ENCODE peak calls at places on chromosomes 5 and 9, in eight cellular contexts. H, Y, R, C, U, E, I and B are unnamed samples. For H3K4me1 and H3K27me3, the result is how much of the 10 kb centered on the place peaks cover.

GRCh38 chr9:6230037-6230778 is 14.6 kb downstream of the IL33 start:
- DNase-seq in H (peak), Y (no peak), R (no peak), C (no peak), U (no peak), E (no peak), I (no peak), B (no peak)

GRCh38 chr5:159441441-159441840 is 111.2 kb upstream of the IL12B start:
- DNase-seq in H (peak), Y (no peak), R (no peak), C (no peak), U (no peak), E (peak), I (peak), B (peak)

GRCh38 chr5:40616791-40617190 is 62.9 kb upstream of the PTGER4 start:
- DNase-seq in H (no peak), Y (no peak), R (no peak), C (no peak), U (no peak), E (no peak), I (no peak), B (no peak)

GRCh38 chr9:135575995-135576631 is 14.6 kb downstream of the PAEP start:
- DNase-seq in H (no peak), Y (no peak), R (no peak), C (no peak), U (no peak), E (no peak), I (no peak), B (no peak)

GRCh38 chr9:33157960-33158359 is 9.2 kb downstream of the B4GALT1 start:
- DNase-seq in H (no peak), Y (no peak), R (no peak), C (peak), U (no peak), E (no peak), I (no peak), B (no peak)

GRCh38 chr5:107329850-107330249 is 340.9 kb downstream of the EFNA5 start:
- DNase-seq in H (no peak), Y (no peak), R (no peak), C (no peak), U (no peak), E (no peak), I (no peak), B (no peak)

GRCh38 chr9:16121593-16121992 is 568.8 kb downstream of the CCDC171 start:
- DNase-seq in H (peak), Y (no peak), R (no peak), C (no peak), U (peak), E (no peak), I (no peak), B (no peak)

GRCh38 chr5:36396640-36397039 is 94.9 kb upstream of the RANBP3L start:
- DNase-seq in H (peak), Y (no peak), R (no peak), C (no peak), U (peak), E (peak), I (no peak), B (no peak)

GRCh38 chr9:70229026-70229425 is 29.8 kb upstream of the SMC5 start:
- DNase-seq in H (no peak), Y (no peak), R (peak), C (no peak), U (no peak), E (no peak), I (no peak), B (peak)

GRCh38 chr5:38441730-38442573 is 114.5 kb downstream of the LIFR start:
- DNase-seq in H (peak), Y (peak), R (peak), C (peak), U (peak), E (peak), I (peak), B (peak)

GRCh38 chr9:126503333-126504085 is 110.2 kb upstream of the LMX1B start:
- DNase-seq in H (no peak), Y (no peak), R (no peak), C (no peak), U (no peak), E (no peak), I (no peak), B (no peak)

GRCh38 chr5:67431191-67431590 is 234.6 kb upstream of the CD180 start:
- DNase-seq in H (peak), Y (no peak), R (no peak), C (peak), U (peak), E (no peak), I (no peak), B (no peak)

GRCh38 chr5:35038891-35039290 is 8.9 kb downstream of the AGXT2 start:
- DNase-seq in H (no peak), Y (no peak), R (no peak), C (no peak), U (no peak), E (no peak), I (no peak), B (no peak)

GRCh38 chr9:94911211-94911610 is 184.7 kb downstream of the AOPEP start:
- DNase-seq in H (no peak), Y (no peak), R (no peak), C (no peak), U (no peak), E (no peak), I (no peak), B (no peak)

GRCh38 chr5:170273968-170274710 is 23.4 kb downstream of the LCP2 start:
- DNase-seq in H (peak), Y (no peak), R (no peak), C (no peak), U (no peak), E (no peak), I (no peak), B (no peak)

GRCh38 chr5:76851713-76852369 is 2.0 kb downstream of the S100Z start:
- DNase-seq in H (no peak), Y (no peak), R (no peak), C (no peak), U (no peak), E (no peak), I (peak), B (peak)

GRCh38 chr5:54249210-54250028 is 61.0 kb downstream of the ARL15 start:
- DNase-seq in H (peak), Y (no peak), R (no peak), C (no peak), U (peak), E (no peak), I (no peak), B (peak)

GRCh38 chr5:67578011-67578410 is 381.4 kb upstream of the CD180 start:
- DNase-seq in H (peak), Y (no peak), R (no peak), C (no peak), U (peak), E (no peak), I (no peak), B (no peak)

GRCh38 chr5:158487156-158487555 is 612.6 kb downstream of the EBF1 start:
- DNase-seq in H (no peak), Y (no peak), R (no peak), C (no peak), U (no peak), E (no peak), I (no peak), B (no peak)

GRCh38 chr9:129166962-129167557 is 11.0 kb downstream of the IER5L start:
- DNase-seq in H (peak), Y (peak), R (peak), C (peak), U (peak), E (peak), I (peak), B (peak)

GRCh38 chr5:32990593-32991415 is 279.7 kb downstream of the NPR3 start:
- DNase-seq in H (no peak), Y (no peak), R (no peak), C (no peak), U (no peak), E (no peak), I (no peak), B (no peak)

GRCh38 chr5:5572010-5572982 is 149.8 kb downstream of the ICE1 start:
- DNase-seq in H (no peak), Y (no peak), R (peak), C (no peak), U (no peak), E (no peak), I (peak), B (no peak)

GRCh38 chr5:167951121-167951520 is 340.3 kb upstream of the WWC1 start:
- DNase-seq in H (no peak), Y (no peak), R (no peak), C (no peak), U (no peak), E (no peak), I (no peak), B (peak)
- H3K4me1 ChIP-seq in H (under half), Y (under half), R (under half), C (under half), U (under half), E (half or more), I (half or more), B (under half)

GRCh38 chr9:14214065-14214684 is 99.8 kb downstream of the NFIB start:
- DNase-seq in H (no peak), Y (no peak), R (no peak), C (no peak), U (no peak), E (no peak), I (no peak), B (no peak)

GRCh38 chr9:14213504-14213903 is 100.4 kb downstream of the NFIB start:
- DNase-seq in H (no peak), Y (no peak), R (no peak), C (no peak), U (no peak), E (no peak), I (no peak), B (no peak)

GRCh38 chr9:14211564-14211963 is 102.4 kb downstream of the NFIB start:
- DNase-seq in H (no peak), Y (no peak), R (no peak), C (no peak), U (no peak), E (no peak), I (no peak), B (no peak)

GRCh38 chr9:14212116-14212515 is 101.8 kb downstream of the NFIB start:
- DNase-seq in H (peak), Y (no peak), R (no peak), C (no peak), U (peak), E (no peak), I (no peak), B (no peak)

GRCh38 chr9:14212697-14213420 is 101.1 kb downstream of the NFIB start:
- DNase-seq in H (no peak), Y (no peak), R (no peak), C (peak), U (no peak), E (no peak), I (no peak), B (no peak)
- H3K4me3 ChIP-seq in H (no peak), Y (no peak), R (no peak), C (no peak), U (no peak), E (no peak), I (no peak), B (no peak)

DNA sequence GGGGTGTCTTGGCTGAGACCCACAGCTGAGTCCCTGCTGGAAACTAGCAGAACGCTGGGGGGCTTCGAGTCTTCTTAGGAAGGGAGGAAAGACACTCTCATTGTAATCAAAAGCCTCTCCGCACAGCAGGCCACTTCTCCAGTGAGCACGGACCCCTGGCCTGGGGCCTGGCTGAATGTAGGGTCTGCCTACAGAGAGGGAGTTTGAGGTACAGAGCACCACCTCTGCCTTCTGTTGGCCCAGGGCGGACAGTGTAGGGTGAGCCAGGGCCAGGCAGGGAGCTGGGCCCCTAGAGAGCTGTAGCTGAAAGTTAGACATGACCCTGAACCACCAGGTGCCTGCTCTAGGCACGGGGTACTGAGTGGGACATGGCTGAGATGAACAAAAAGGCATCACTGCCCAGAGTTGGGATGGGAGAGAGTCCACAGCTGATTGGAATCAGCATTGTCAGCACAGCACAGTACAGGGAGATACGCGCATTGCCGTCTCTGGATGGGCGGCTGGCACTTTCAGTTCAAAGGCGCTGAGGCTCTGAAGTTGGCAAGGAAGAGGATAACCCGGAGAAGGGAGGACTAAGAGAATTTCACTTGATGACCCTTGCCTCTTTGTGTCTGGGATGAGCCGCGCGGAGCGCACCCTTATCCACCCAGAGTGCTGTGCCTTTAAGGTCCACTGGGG is 363 bp upstream of the SLC25A48 start:
- DNase-seq in H (peak), Y (no peak), R (no peak), C (no peak), U (peak), E (peak), I (no peak), B (no peak)
- H3K27me3 ChIP-seq in H (under half), Y (under half), R (under half), C (under half), U (half or more), E (under half), I (half or more), B (under half)

GRCh38 chr9:120916573-120916972 is 10.0 kb downstream of the TRAF1 start:
- DNase-seq in H (no peak), Y (no peak), R (peak), C (no peak), U (no peak), E (no peak), I (no peak), B (peak)

GRCh38 chr9:120913673-120914266 is 12.8 kb downstream of the TRAF1 start:
- DNase-seq in H (no peak), Y (no peak), R (no peak), C (no peak), U (no peak), E (no peak), I (no peak), B (no peak)

GRCh38 chr9:120915854-120916495 is 10.6 kb downstream of the TRAF1 start:
- DNase-seq in H (no peak), Y (no peak), R (no peak), C (no peak), U (no peak), E (no peak), I (no peak), B (no peak)

GRCh38 chr9:120914410-120914809 is 12.2 kb downstream of the TRAF1 start:
- DNase-seq in H (no peak), Y (no peak), R (no peak), C (no peak), U (no peak), E (no peak), I (no peak), B (peak)

GRCh38 chr9:120914953-120915352 is 11.6 kb downstream of the TRAF1 start:
- DNase-seq in H (peak), Y (no peak), R (no peak), C (peak), U (no peak), E (no peak), I (no peak), B (no peak)
- H3K4me1 ChIP-seq in H (under half), Y (under half), R (under half), C (under half), U (under half), E (under half), I (under half), B (under half)